ENCODE peak calls at places on chromosomes 12 and 14, in six cellular contexts. One of them, this sample, is unnamed.

GRCh38 chr12:42691991-42692557 is 102.5 kb upstream of the PRICKLE1 start:
- DNase-seq in ovary: peak
- DNase-seq in K562: no peak
- DNase-seq in transverse colon: no peak
- DNase-seq in H1: no peak
- DNase-seq in upper lobe of left lung: no peak
- DNase-seq in this sample: no peak

GRCh38 chr12:124740691-124741137 is 123.0 kb downstream of the SCARB1 start:
- DNase-seq in transverse colon: peak
- DNase-seq in ovary: no peak
- DNase-seq in K562: peak
- DNase-seq in H1: no peak
- DNase-seq in upper lobe of left lung: no peak
- DNase-seq in this sample: peak

GRCh38 chr12:115103884-115104883 is 420.2 kb upstream of the TBX3 start:
- DNase-seq in H1: no peak
- DNase-seq in ovary: peak
- DNase-seq in transverse colon: no peak
- DNase-seq in K562: peak
- DNase-seq in upper lobe of left lung: no peak
- DNase-seq in this sample: no peak

GRCh38 chr12:15152456-15152855 is 68.8 kb downstream of the RERG start:
- DNase-seq in K562: no peak
- DNase-seq in upper lobe of left lung: no peak
- DNase-seq in ovary: no peak
- DNase-seq in transverse colon: no peak
- DNase-seq in H1: no peak
- DNase-seq in this sample: no peak

GRCh38 chr12:104805186-104805585 is 152.9 kb downstream of the SLC41A2 start:
- DNase-seq in ovary: no peak
- DNase-seq in K562: no peak
- DNase-seq in upper lobe of left lung: no peak
- DNase-seq in H1: no peak
- DNase-seq in transverse colon: no peak
- DNase-seq in this sample: no peak

GRCh38 chr12:83462419-83462818 is 775.7 kb downstream of the TMTC2 start:
- DNase-seq in H1: no peak
- DNase-seq in K562: no peak
- DNase-seq in upper lobe of left lung: no peak
- DNase-seq in ovary: no peak
- DNase-seq in transverse colon: no peak
- DNase-seq in this sample: no peak

GRCh38 chr14:103657466-103657865 is 28.5 kb downstream of the KLC1 start:
- DNase-seq in K562: no peak
- DNase-seq in H1: no peak
- DNase-seq in upper lobe of left lung: no peak
- DNase-seq in ovary: no peak
- DNase-seq in transverse colon: no peak
- DNase-seq in this sample: peak

GRCh38 chr12:119183942-119184695 is 5.4 kb downstream of the HSPB8 start:
- DNase-seq in H1: no peak
- DNase-seq in K562: no peak
- DNase-seq in ovary: no peak
- DNase-seq in transverse colon: no peak
- DNase-seq in upper lobe of left lung: no peak
- DNase-seq in this sample: peak

GRCh38 chr12:52844386-52844785 is 4.4 kb downstream of the KRT78 start:
- DNase-seq in ovary: no peak
- DNase-seq in upper lobe of left lung: no peak
- DNase-seq in transverse colon: no peak
- DNase-seq in H1: no peak
- DNase-seq in K562: no peak
- DNase-seq in this sample: no peak

GRCh38 chr12:25839470-25839869 is 119.0 kb upstream of the RASSF8 start:
- DNase-seq in K562: peak
- DNase-seq in upper lobe of left lung: no peak
- DNase-seq in H1: no peak
- DNase-seq in ovary: no peak
- DNase-seq in transverse colon: no peak
- DNase-seq in this sample: no peak

GRCh38 chr12:31322651-31323248 is 3.2 kb downstream of the SINHCAF start:
- DNase-seq in transverse colon: peak
- DNase-seq in K562: peak
- DNase-seq in upper lobe of left lung: no peak
- DNase-seq in H1: peak
- DNase-seq in ovary: peak
- DNase-seq in this sample: no peak

DNA sequence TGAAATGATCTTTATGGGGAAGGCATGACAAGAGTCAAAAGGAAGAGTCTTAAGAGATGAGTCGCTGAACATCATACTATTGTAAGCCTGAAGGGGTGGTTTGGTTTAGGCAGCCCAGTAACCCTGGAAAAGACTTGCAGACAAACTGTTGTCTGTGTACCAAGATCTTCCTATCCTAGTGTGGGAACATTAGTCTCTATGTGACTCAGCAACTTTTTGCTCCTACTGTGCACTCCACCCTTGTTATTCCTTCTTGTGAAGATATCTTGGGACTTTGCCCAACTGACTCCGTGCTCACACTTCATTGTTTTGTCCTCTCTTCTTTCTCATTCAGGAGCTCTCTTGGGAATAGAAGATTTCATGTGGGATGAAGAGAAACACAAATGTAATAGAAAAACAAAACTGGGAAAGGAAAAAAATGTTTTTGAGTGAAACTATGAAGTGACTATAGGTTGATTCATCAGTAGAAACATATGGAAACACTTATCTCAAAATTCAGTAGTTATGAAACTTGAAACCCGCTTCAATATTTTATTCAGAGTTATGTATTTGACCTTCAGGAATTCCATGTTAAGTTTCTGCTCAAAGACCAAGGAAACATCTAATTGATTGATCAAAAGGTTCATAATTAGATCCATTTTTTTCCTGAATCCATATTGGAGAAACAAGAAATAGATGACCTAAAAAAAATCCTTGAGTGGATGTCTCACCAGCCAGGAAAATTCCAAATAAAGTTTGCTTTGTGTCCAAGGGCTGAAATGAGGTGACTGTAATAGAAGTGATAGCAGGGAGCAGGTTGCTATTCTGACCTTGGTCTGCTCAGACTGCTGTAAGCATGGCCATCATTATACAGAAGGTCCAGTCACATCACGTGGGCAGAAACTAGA is 67.2 kb downstream of the BTG1 start:
- DNase-seq in upper lobe of left lung: no peak
- DNase-seq in transverse colon: peak
- DNase-seq in H1: no peak
- DNase-seq in K562: peak
- DNase-seq in ovary: peak
- DNase-seq in this sample: peak
- TF ChIP-seq EP300 in upper lobe of left lung: no peak
- TF ChIP-seq EP300 in transverse colon: no peak
- TF ChIP-seq EP300 in H1: no peak
- TF ChIP-seq EP300 in K562: peak
- TF ChIP-seq EP300 in ovary: no peak
- TF ChIP-seq EP300 in this sample: no peak

GRCh38 chr12:120265483-120266179 is at the start of gene PXN:
- DNase-seq in upper lobe of left lung: peak
- DNase-seq in transverse colon: peak
- DNase-seq in ovary: peak
- DNase-seq in K562: peak
- DNase-seq in H1: peak
- DNase-seq in this sample: peak
- TF ChIP-seq EP300 in upper lobe of left lung: no peak
- TF ChIP-seq EP300 in transverse colon: no peak
- TF ChIP-seq EP300 in ovary: no peak
- TF ChIP-seq EP300 in K562: no peak
- TF ChIP-seq EP300 in H1: no peak
- TF ChIP-seq EP300 in this sample: no peak

GRCh38 chr12:6279631-6280030 is 30.9 kb upstream of the PLEKHG6 start:
- DNase-seq in ovary: no peak
- DNase-seq in K562: no peak
- DNase-seq in transverse colon: no peak
- DNase-seq in H1: no peak
- DNase-seq in upper lobe of left lung: no peak
- DNase-seq in this sample: peak

GRCh38 chr12:6276936-6277615 is 33.4 kb upstream of the PLEKHG6 start:
- DNase-seq in transverse colon: peak
- DNase-seq in K562: no peak
- DNase-seq in upper lobe of left lung: no peak
- DNase-seq in ovary: no peak
- DNase-seq in H1: no peak
- DNase-seq in this sample: peak

GRCh38 chr12:6278439-6279255 is 31.8 kb upstream of the PLEKHG6 start:
- DNase-seq in transverse colon: peak
- DNase-seq in upper lobe of left lung: peak
- DNase-seq in K562: peak
- DNase-seq in H1: peak
- DNase-seq in ovary: peak
- DNase-seq in this sample: peak

GRCh38 chr12:6279256-6279628 is 31.2 kb upstream of the PLEKHG6 start:
- DNase-seq in upper lobe of left lung: no peak
- DNase-seq in H1: no peak
- DNase-seq in K562: no peak
- DNase-seq in transverse colon: no peak
- DNase-seq in ovary: no peak
- DNase-seq in this sample: no peak

GRCh38 chr12:6277982-6278438 is 32.5 kb upstream of the PLEKHG6 start:
- DNase-seq in H1: no peak
- DNase-seq in ovary: no peak
- DNase-seq in K562: no peak
- DNase-seq in transverse colon: peak
- DNase-seq in upper lobe of left lung: no peak
- DNase-seq in this sample: no peak
- TF ChIP-seq EP300 in H1: no peak
- TF ChIP-seq EP300 in ovary: no peak
- TF ChIP-seq EP300 in K562: no peak
- TF ChIP-seq EP300 in transverse colon: no peak
- TF ChIP-seq EP300 in upper lobe of left lung: no peak
- TF ChIP-seq EP300 in this sample: no peak

GRCh38 chr12:109840349-109841073 is 7.3 kb upstream of the TRPV4 start:
- DNase-seq in transverse colon: peak
- DNase-seq in upper lobe of left lung: no peak
- DNase-seq in ovary: no peak
- DNase-seq in K562: no peak
- DNase-seq in H1: no peak
- DNase-seq in this sample: no peak
- TF ChIP-seq EP300 in transverse colon: no peak
- TF ChIP-seq EP300 in upper lobe of left lung: no peak
- TF ChIP-seq EP300 in ovary: no peak
- TF ChIP-seq EP300 in K562: no peak
- TF ChIP-seq EP300 in H1: no peak
- TF ChIP-seq EP300 in this sample: no peak

GRCh38 chr14:30499358-30499757 is 59.6 kb upstream of the G2E3 start:
- DNase-seq in ovary: no peak
- DNase-seq in K562: no peak
- DNase-seq in transverse colon: no peak
- DNase-seq in upper lobe of left lung: no peak
- DNase-seq in H1: no peak
- DNase-seq in this sample: no peak
- TF ChIP-seq EP300 in ovary: no peak
- TF ChIP-seq EP300 in K562: no peak
- TF ChIP-seq EP300 in transverse colon: no peak
- TF ChIP-seq EP300 in upper lobe of left lung: no peak
- TF ChIP-seq EP300 in H1: no peak
- TF ChIP-seq EP300 in this sample: no peak

This sample was measured in sigmoid colon.